ENCODE peak calls at places on chromosomes 1 and 21, in ten cellular contexts. P is glomerular endothelial cell; X is stimulated activated CD4-positive, alpha-beta T cell treated with anti-CD3 and anti-CD28 coated beads, TNF-alpha, amount 100 ng/mL, for 24 hours; R is RWPE1; O is mucosa of descending colon; F is GM06990; J is SW480; H is effector memory CD4-positive, alpha-beta T cell; M is DMS153; N is naive thymus-derived CD4-positive, alpha-beta T cell. Z is an unnamed sample.

GRCh38 chr1:75969550-75969949 is 37.3 kb upstream of the ASB17 start:
- DNase-seq in P (no peak), X (no peak), R (no peak), O (no peak), F (no peak), J (no peak), H (no peak), M (no peak), N (no peak), Z (no peak)

GRCh38 chr1:109759513-109760334 is 4.0 kb downstream of the EPS8L3 start:
- DNase-seq in P (no peak), X (no peak), R (no peak), O (no peak), F (no peak), J (no peak), H (no peak), M (no peak), N (no peak), Z (peak)

GRCh38 chr1:178627037-178627436 is 98.0 kb upstream of the RALGPS2 start:
- DNase-seq in P (no peak), X (no peak), R (no peak), O (no peak), F (no peak), J (no peak), H (no peak), M (no peak), N (no peak), Z (no peak)

GRCh38 chr1:22267413-22268257 is 124.7 kb upstream of the WNT4 start:
- DNase-seq in P (no peak), X (no peak), R (no peak), O (no peak), F (no peak), J (no peak), H (no peak), M (no peak), N (no peak), Z (peak)

GRCh38 chr1:2255420-2256369 is 27.6 kb downstream of the SKI start:
- DNase-seq in P (no peak), X (peak), R (peak), O (no peak), F (peak), J (peak), H (peak), M (peak), N (peak), Z (no peak)

GRCh38 chr1:220487297-220487820 is 40.6 kb upstream of the MARK1 start:
- DNase-seq in P (peak), X (no peak), R (peak), O (peak), F (no peak), J (peak), H (no peak), M (peak), N (no peak), Z (no peak)

GRCh38 chr1:235980976-235981375 is 83.9 kb downstream of the NID1 start:
- DNase-seq in P (no peak), X (no peak), R (no peak), O (no peak), F (no peak), J (no peak), H (no peak), M (no peak), N (no peak), Z (no peak)

GRCh38 chr1:21815724-21816311 is 3.8 kb downstream of the LDLRAD2 start:
- DNase-seq in P (no peak), X (no peak), R (no peak), O (no peak), F (no peak), J (no peak), H (no peak), M (no peak), N (no peak), Z (peak)

GRCh38 chr1:232626452-232626851 is 3.5 kb downstream of the SIPA1L2 start:
- DNase-seq in P (no peak), X (no peak), R (no peak), O (no peak), F (no peak), J (no peak), H (no peak), M (no peak), N (no peak), Z (no peak)

GRCh38 chr1:115545791-115546733 is 95.7 kb upstream of the VANGL1 start:
- DNase-seq in P (peak), X (no peak), R (peak), O (peak), F (no peak), J (peak), H (no peak), M (no peak), N (no peak), Z (no peak)

GRCh38 chr1:224623310-224623714 is 7.2 kb downstream of the CNIH3 start:
- DNase-seq in P (no peak), X (no peak), R (no peak), O (no peak), F (no peak), J (peak), H (no peak), M (no peak), N (no peak), Z (no peak)

GRCh38 chr1:6007318-6008083 is 15.3 kb upstream of the NPHP4 start:
- DNase-seq in P (no peak), X (no peak), R (no peak), O (no peak), F (no peak), J (no peak), H (no peak), M (no peak), N (no peak), Z (peak)

GRCh38 chr1:227913969-227914791 is 33.6 kb downstream of the WNT9A start:
- DNase-seq in P (no peak), X (no peak), R (no peak), O (no peak), F (no peak), J (no peak), H (no peak), M (no peak), N (no peak), Z (no peak)

GRCh38 chr1:248824301-248824700 is 1.4 kb downstream of the SH3BP5L start:
- DNase-seq in P (no peak), X (no peak), R (no peak), O (no peak), F (no peak), J (no peak), H (no peak), M (no peak), N (no peak), Z (no peak)

GRCh38 chr1:147853391-147853790 is 49.2 kb upstream of the GJA8 start:
- DNase-seq in P (no peak), X (no peak), R (no peak), O (no peak), F (no peak), J (no peak), H (no peak), M (no peak), N (no peak), Z (no peak)

GRCh38 chr1:7104053-7104738 is 318.9 kb downstream of the CAMTA1 start:
- DNase-seq in P (no peak), X (no peak), R (no peak), O (no peak), F (no peak), J (no peak), H (no peak), M (no peak), N (no peak), Z (no peak)

GRCh38 chr1:51316113-51316763 is 14.1 kb downstream of the TTC39A start:
- DNase-seq in P (no peak), X (no peak), R (no peak), O (no peak), F (no peak), J (no peak), H (no peak), M (no peak), N (no peak), Z (peak)

GRCh38 chr1:170623171-170623570 is 40.8 kb upstream of the PRRX1 start:
- DNase-seq in P (no peak), X (no peak), R (peak), O (no peak), F (no peak), J (no peak), H (no peak), M (no peak), N (no peak), Z (no peak)

GRCh38 chr1:12741946-12742345 is 4.1 kb upstream of the CFAP107 start:
- DNase-seq in P (no peak), X (no peak), R (no peak), O (no peak), F (no peak), J (no peak), H (no peak), M (no peak), N (no peak), Z (no peak)

GRCh38 chr1:242405947-242406346 is 118.5 kb downstream of the PLD5 start:
- DNase-seq in P (no peak), X (no peak), R (no peak), O (no peak), F (no peak), J (no peak), H (no peak), M (no peak), N (no peak), Z (no peak)

GRCh38 chr21:41973861-41974751 is 20.3 kb upstream of the C2CD2 start:
- DNase-seq in P (no peak), X (no peak), R (no peak), O (no peak), F (peak), J (peak), H (no peak), M (no peak), N (peak), Z (no peak)

GRCh38 chr21:28745131-28746055 is 247.3 kb downstream of the LTN1 start:
- DNase-seq in P (peak), X (peak), R (peak), O (peak), F (peak), J (peak), H (peak), M (peak), N (peak), Z (peak)

GRCh38 chr1:48114596-48115384 is 107.7 kb upstream of the SLC5A9 start:
- DNase-seq in P (no peak), X (no peak), R (no peak), O (no peak), F (no peak), J (no peak), H (no peak), M (no peak), N (no peak), Z (no peak)

GRCh38 chr1:209387271-209387968 is 196.1 kb upstream of the CAMK1G start:
- DNase-seq in P (no peak), X (no peak), R (peak), O (no peak), F (no peak), J (peak), H (no peak), M (no peak), N (no peak), Z (no peak)

GRCh38 chr1:1212780-1213152 is 1.2 kb downstream of the TNFRSF4 start:
- DNase-seq in P (no peak), X (no peak), R (no peak), O (no peak), F (peak), J (peak), H (peak), M (no peak), N (no peak), Z (peak)

GRCh38 chr1:156475568-156476500 is 24.7 kb downstream of the MEF2D start:
- DNase-seq in P (no peak), X (no peak), R (no peak), O (peak), F (no peak), J (no peak), H (no peak), M (no peak), N (no peak), Z (no peak)

GRCh38 chr1:221987860-221988520 is 246.1 kb upstream of the DUSP10 start:
- DNase-seq in P (no peak), X (no peak), R (peak), O (no peak), F (no peak), J (peak), H (no peak), M (peak), N (no peak), Z (no peak)

GRCh38 chr1:220160027-220160426 is 66.1 kb downstream of the IARS2 start:
- DNase-seq in P (no peak), X (no peak), R (no peak), O (no peak), F (no peak), J (no peak), H (no peak), M (no peak), N (no peak), Z (no peak)

GRCh38 chr1:156310962-156311361 is 11.9 kb upstream of the VHLL start:
- DNase-seq in P (no peak), X (no peak), R (no peak), O (no peak), F (no peak), J (no peak), H (no peak), M (no peak), N (no peak), Z (no peak)

GRCh38 chr1:167095368-167095767 is 1.5 kb downstream of the STYXL2 start:
- DNase-seq in P (no peak), X (no peak), R (peak), O (no peak), F (no peak), J (no peak), H (no peak), M (no peak), N (no peak), Z (no peak)

GRCh38 chr1:226662704-226663326 is 76.3 kb downstream of the ITPKB start:
- DNase-seq in P (no peak), X (peak), R (peak), O (peak), F (peak), J (peak), H (peak), M (peak), N (peak), Z (peak)

GRCh38 chr1:39781349-39781715 is 7.3 kb downstream of the BMP8B start:
- DNase-seq in P (no peak), X (no peak), R (no peak), O (no peak), F (no peak), J (no peak), H (no peak), M (no peak), N (no peak), Z (no peak)

GRCh38 chr1:182048562-182048961 is 12.9 kb downstream of the ZNF648 start:
- DNase-seq in P (no peak), X (no peak), R (no peak), O (no peak), F (no peak), J (no peak), H (no peak), M (no peak), N (no peak), Z (no peak)

GRCh38 chr1:91541918-91542533 is 41.4 kb downstream of the CDC7 start:
- DNase-seq in P (no peak), X (no peak), R (no peak), O (no peak), F (no peak), J (no peak), H (no peak), M (no peak), N (no peak), Z (no peak)

Z was measured in lower lobe of right lung.